ENCODE peak calls at places on chromosomes 1 and 21, in five cellular contexts. H is BE2C, K is left ventricle myocardium inferior, X is mucosa of descending colon, Q is AG09309. O is an unnamed sample.

GRCh38 chr1:43351421-43352350 is 7.1 kb upstream of the CDC20 start:
- DNase-seq in K (no peak), Q (no peak), H (no peak), X (no peak), O (no peak)

GRCh38 chr1:167635233-167635648 is 5.2 kb downstream of the RCSD1 start:
- DNase-seq in X (no peak), Q (no peak), K (peak; percentile 75), H (no peak), O (peak; percentile 62)

GRCh38 chr21:44397431-44398031 is 44.1 kb downstream of the TRPM2 start:
- DNase-seq in K (no peak), Q (no peak), H (no peak), X (no peak), O (no peak)

GRCh38 chr1:39142394-39143060 is 62.0 kb upstream of the MACF1 start:
- DNase-seq in Q (no peak), K (no peak), H (no peak), X (no peak), O (no peak)

GRCh38 chr1:156627313-156627880 is 8.2 kb downstream of the HAPLN2 start:
- DNase-seq in Q (no peak), X (no peak), H (peak; percentile 67), K (no peak), O (peak; percentile 64)

GRCh38 chr21:44741921-44742320 is 30.5 kb upstream of the TSPEAR start:
- DNase-seq in K (no peak), H (no peak), Q (no peak), X (no peak), O (no peak)

GRCh38 chr1:84691139-84691783 is 1.0 kb upstream of the SSX2IP start:
- DNase-seq in X (peak; percentile 26), K (no peak), Q (no peak), H (no peak), O (no peak)

GRCh38 chr1:229108598-229109201 is 162.2 kb upstream of the RAB4A start:
- DNase-seq in K (no peak), H (no peak), Q (no peak), X (peak; percentile 66), O (peak; percentile 33)

GRCh38 chr1:44604167-44604955 is 69.9 kb downstream of the TMEM53 start:
- DNase-seq in Q (no peak), X (peak; percentile 43), K (no peak), H (no peak), O (no peak)

GRCh38 chr1:91564888-91565700 is 64.4 kb downstream of the CDC7 start:
- DNase-seq in Q (no peak), H (no peak), X (no peak), K (no peak), O (no peak)

GRCh38 chr1:89022167-89022959 is at the start of gene GBP3:
- DNase-seq in H (no peak), K (no peak), Q (peak; percentile 43), X (no peak), O (no peak)

GRCh38 chr1:151312439-151313225 is 14.6 kb downstream of the PI4KB start:
- DNase-seq in H (no peak), K (no peak), X (no peak), Q (no peak), O (no peak)

GRCh38 chr1:9596419-9597123 is 7.9 kb downstream of the TMEM201 start:
- DNase-seq in Q (no peak), K (no peak), X (no peak), H (peak; percentile 61), O (no peak)

GRCh38 chr1:178724734-178725602 is at the start of gene RALGPS2:
- DNase-seq in H (peak; percentile 60), X (peak; percentile 82), Q (no peak), K (peak; percentile 73), O (peak; percentile 83)

GRCh38 chr1:33342041-33342723 is 21.3 kb upstream of the A3GALT2 start:
- DNase-seq in X (peak; percentile 72), Q (peak; percentile 71), K (peak; percentile 80), H (peak; percentile 43), O (peak; percentile 43)

GRCh38 chr1:7267493-7267892 is 482.2 kb downstream of the CAMTA1 start:
- DNase-seq in X (no peak), H (no peak), Q (no peak), K (no peak), O (no peak)

GRCh38 chr1:45615885-45616284 is 8.0 kb downstream of the CCDC17 start:
- DNase-seq in H (no peak), X (no peak), K (no peak), Q (no peak), O (no peak)

GRCh38 chr1:101175474-101175873 is 61.3 kb upstream of the S1PR1 start:
- DNase-seq in K (no peak), X (no peak), Q (no peak), H (no peak), O (no peak)

GRCh38 chr1:202122639-202123335 is at the start of gene GPR37L1:
- DNase-seq in K (no peak), X (no peak), Q (no peak), H (peak; percentile 80), O (peak; percentile 75)

GRCh38 chr1:60044881-60045280 is 28.7 kb downstream of the C1orf87 start:
- DNase-seq in Q (no peak), X (no peak), H (no peak), K (no peak), O (no peak)

GRCh38 chr1:43776043-43776761 is 68.9 kb downstream of the ST3GAL3 start:
- DNase-seq in X (no peak), Q (peak; percentile 35), K (no peak), H (no peak), O (no peak)

GRCh38 chr1:52632732-52633290 is at the start of gene SHISAL2A:
- DNase-seq in X (peak; percentile 63), H (peak; percentile 11), K (peak; percentile 31), Q (no peak), O (peak; percentile 65)

GRCh38 chr1:10726355-10726754 is 70.1 kb downstream of the CASZ1 start:
- DNase-seq in K (peak; percentile 81), H (no peak), Q (no peak), X (no peak), O (no peak)

GRCh38 chr21:45845790-45846130 is 135.8 kb upstream of the COL6A1 start:
- DNase-seq in X (no peak), H (no peak), K (no peak), Q (no peak), O (no peak)

GRCh38 chr1:117569956-117570355 is 35.9 kb upstream of the TENT5C start:
- DNase-seq in Q (no peak), H (no peak), K (no peak), X (no peak), O (no peak)

GRCh38 chr1:93980320-93980744 is 71.1 kb upstream of the GCLM start:
- DNase-seq in X (no peak), H (peak; percentile 27), Q (no peak), K (no peak), O (peak; percentile 18)

GRCh38 chr1:59903136-59903754 is 23.3 kb downstream of the CYP2J2 start:
- DNase-seq in Q (no peak), H (peak; percentile 18), K (no peak), X (no peak), O (peak; percentile 24)

GRCh38 chr1:2322065-2322571 is 69.2 kb downstream of the MORN1 start:
- DNase-seq in H (no peak), K (peak; percentile 75), Q (peak; percentile 67), X (peak; percentile 62), O (peak; percentile 87)

GRCh38 chr1:34108269-34108668 is 56.8 kb downstream of the CSMD2 start:
- DNase-seq in X (no peak), Q (no peak), H (no peak), K (no peak), O (no peak)

GRCh38 chr1:58971629-58972140 is 187.8 kb upstream of the JUN start:
- DNase-seq in Q (peak; percentile 28), K (peak; percentile 55), X (no peak), H (peak; percentile 38), O (no peak)

GRCh38 chr1:115089443-115090340 is at the start of gene TSPAN2:
- DNase-seq in Q (no peak), K (peak; percentile 84), X (peak; percentile 79), H (peak; percentile 26), O (peak; percentile 76)
- TF ChIP-seq CTCF in Q (peak; percentile 40), K (peak; percentile 59), X (no peak), H (no peak), O (no peak)

GRCh38 chr1:183331095-183331742 is 87.0 kb downstream of the NMNAT2 start:
- DNase-seq in K (no peak), Q (no peak), X (no peak), H (peak; percentile 91), O (peak; percentile 56)
- TF ChIP-seq CTCF in K (no peak), Q (no peak), X (no peak), H (peak; percentile 24), O (no peak)

GRCh38 chr1:54664364-54664763 is 22.8 kb downstream of the MROH7 start:
- DNase-seq in X (no peak), K (no peak), H (no peak), Q (no peak), O (no peak)

GRCh38 chr1:54666333-54666732 is 24.7 kb downstream of the MROH7 start:
- DNase-seq in K (no peak), X (no peak), H (no peak), Q (no peak), O (no peak)

GRCh38 chr1:54667797-54668196 is 26.2 kb downstream of the MROH7 start:
- DNase-seq in X (no peak), K (no peak), H (no peak), Q (no peak), O (no peak)

GRCh38 chr1:54665852-54666251 is 24.3 kb downstream of the MROH7 start:
- DNase-seq in X (no peak), Q (no peak), H (no peak), K (no peak), O (no peak)

DNA sequence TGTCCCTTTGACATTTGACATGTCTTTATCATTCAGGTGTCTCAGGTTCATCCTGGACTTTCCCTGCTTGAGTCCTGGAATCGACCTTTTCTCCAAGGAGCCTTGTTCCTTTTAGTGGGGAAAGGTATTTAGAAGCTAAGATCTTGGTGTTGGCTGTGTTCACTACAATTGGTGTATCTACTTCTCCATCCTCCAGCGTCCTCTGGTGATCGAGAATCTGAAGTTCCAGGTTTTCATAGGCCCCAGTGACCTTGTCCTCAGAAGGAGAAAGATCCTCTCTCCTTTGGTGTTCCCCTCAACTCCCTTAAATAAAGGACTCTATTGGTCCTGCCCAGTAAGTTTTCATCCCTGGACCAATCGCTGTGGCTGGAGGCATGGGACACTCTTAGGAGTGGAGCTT is 22.1 kb downstream of the MROH7 start:
- DNase-seq in X (no peak), K (no peak), H (no peak), Q (no peak), O (no peak)
- TF ChIP-seq CTCF in X (no peak), K (no peak), H (no peak), Q (no peak), O (no peak)

GRCh38 chr1:208641881-208642280 is 397.7 kb upstream of the PLXNA2 start:
- DNase-seq in X (no peak), Q (no peak), H (no peak), K (no peak), O (no peak)

DNA sequence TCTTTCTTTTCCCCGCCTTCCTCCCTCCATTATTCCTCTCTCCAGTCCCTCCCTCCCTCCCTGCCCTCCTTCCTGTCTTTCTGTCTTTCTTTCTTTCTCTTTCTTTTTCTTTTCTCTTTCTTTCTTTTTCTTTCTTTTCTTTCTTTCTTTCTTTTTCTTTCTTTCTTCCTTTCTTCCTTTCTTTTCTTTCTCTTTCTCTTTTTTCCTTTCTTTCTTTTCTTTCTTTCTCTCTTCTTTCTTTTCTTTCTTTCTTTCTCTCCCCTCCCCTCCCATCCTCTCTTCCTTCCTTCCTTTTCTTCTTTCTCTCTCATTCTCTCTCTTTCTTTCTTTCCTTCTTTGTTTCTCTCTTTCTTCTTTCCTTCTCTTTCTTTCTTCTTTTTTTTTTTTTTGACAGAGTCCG is 402.2 kb upstream of the PLXNA2 start:
- DNase-seq in H (no peak), K (no peak), Q (no peak), X (no peak), O (no peak)
- TF ChIP-seq CTCF in H (no peak), K (no peak), Q (no peak), X (no peak), O (no peak)

O was measured in nephron progenitor cell.